ENCODE peak calls at places on chromosome 9, in eight cellular contexts. G, C, H, N, I, M, A and D are unnamed samples.

GRCh38 chr9:69542942-69543704 is 129.0 kb downstream of the APBA1 start:
- DNase-seq in G (no peak), C (no peak), H (no peak), N (no peak), I (peak), M (no peak), A (no peak), D (no peak)

GRCh38 chr9:92609142-92609500 is 60.8 kb downstream of the IPPK start:
- DNase-seq in G (no peak), C (no peak), H (no peak), N (no peak), I (peak), M (no peak), A (no peak), D (peak)

GRCh38 chr9:36625006-36625600 is 52.4 kb downstream of the MELK start:
- DNase-seq in G (no peak), C (no peak), H (peak), N (no peak), I (no peak), M (no peak), A (peak), D (no peak)

GRCh38 chr9:18037981-18038380 is 436.0 kb upstream of the ADAMTSL1 start:
- DNase-seq in G (no peak), C (no peak), H (no peak), N (no peak), I (no peak), M (no peak), A (no peak), D (no peak)

GRCh38 chr9:131738838-131739191 is 1.1 kb downstream of the RAPGEF1 start:
- DNase-seq in G (no peak), C (no peak), H (no peak), N (no peak), I (no peak), M (no peak), A (peak), D (no peak)

GRCh38 chr9:6413365-6414263 is 615 bp downstream of the UHRF2 start:
- DNase-seq in G (no peak), C (no peak), H (peak), N (no peak), I (peak), M (peak), A (peak), D (peak)

GRCh38 chr9:133375116-133375723 is 640 bp downstream of the SURF4 start:
- DNase-seq in G (no peak), C (no peak), H (peak), N (no peak), I (peak), M (no peak), A (peak), D (peak)

GRCh38 chr9:124652203-124652992 is 118.7 kb downstream of the NR6A1 start:
- DNase-seq in G (no peak), C (no peak), H (peak), N (no peak), I (no peak), M (no peak), A (no peak), D (no peak)

GRCh38 chr9:23537192-23538059 is 288.6 kb downstream of the ELAVL2 start:
- DNase-seq in G (no peak), C (no peak), H (no peak), N (no peak), I (no peak), M (no peak), A (no peak), D (no peak)

GRCh38 chr9:5416962-5417361 is 20.8 kb downstream of the PLGRKT start:
- DNase-seq in G (no peak), C (no peak), H (no peak), N (no peak), I (no peak), M (no peak), A (no peak), D (no peak)

GRCh38 chr9:28598396-28598795 is 1025.1 kb upstream of the C9orf72 start:
- DNase-seq in G (no peak), C (no peak), H (no peak), N (no peak), I (no peak), M (no peak), A (no peak), D (no peak)

GRCh38 chr9:68685770-68686169 is 19.3 kb upstream of the PIP5K1B start:
- DNase-seq in G (no peak), C (peak), H (peak), N (no peak), I (peak), M (no peak), A (peak), D (peak)

GRCh38 chr9:109467936-109468335 is 30.2 kb downstream of the PTPN3 start:
- DNase-seq in G (no peak), C (no peak), H (no peak), N (no peak), I (peak), M (no peak), A (no peak), D (peak)

GRCh38 chr9:104997536-104997935 is 69.6 kb upstream of the ABCA1 start:
- DNase-seq in G (no peak), C (no peak), H (no peak), N (no peak), I (no peak), M (no peak), A (no peak), D (no peak)

GRCh38 chr9:137488330-137488653 is 29.2 kb upstream of the NSMF start:
- DNase-seq in G (no peak), C (no peak), H (no peak), N (no peak), I (no peak), M (no peak), A (no peak), D (no peak)

GRCh38 chr9:7721291-7721690 is 78.3 kb downstream of the DMAC1 start:
- DNase-seq in G (no peak), C (no peak), H (no peak), N (no peak), I (no peak), M (no peak), A (no peak), D (no peak)

GRCh38 chr9:138010861-138011260 is 133.3 kb downstream of the CACNA1B start:
- DNase-seq in G (no peak), C (no peak), H (no peak), N (no peak), I (no peak), M (no peak), A (no peak), D (no peak)

GRCh38 chr9:94745806-94746540 is 19.5 kb downstream of the AOPEP start:
- DNase-seq in G (no peak), C (no peak), H (no peak), N (no peak), I (no peak), M (no peak), A (no peak), D (no peak)

GRCh38 chr9:134604834-134605233 is 36.8 kb upstream of the COL5A1 start:
- DNase-seq in G (no peak), C (no peak), H (no peak), N (no peak), I (no peak), M (no peak), A (no peak), D (no peak)

GRCh38 chr9:77751341-77752091 is 103.4 kb upstream of the GNA14 start:
- DNase-seq in G (no peak), C (no peak), H (peak), N (no peak), I (peak), M (no peak), A (no peak), D (peak)

GRCh38 chr9:112338561-112338960 is 5.1 kb upstream of the PTBP3 start:
- DNase-seq in G (no peak), C (no peak), H (peak), N (no peak), I (no peak), M (no peak), A (no peak), D (no peak)

GRCh38 chr9:94839398-94839797 is 112.9 kb downstream of the AOPEP start:
- DNase-seq in G (no peak), C (no peak), H (no peak), N (no peak), I (no peak), M (no peak), A (no peak), D (no peak)

GRCh38 chr9:109992293-109992692 is 212.3 kb downstream of the PALM2AKAP2 start:
- DNase-seq in G (no peak), C (no peak), H (no peak), N (no peak), I (no peak), M (no peak), A (no peak), D (no peak)

GRCh38 chr9:34140853-34141252 is 14.4 kb upstream of the DCAF12 start:
- DNase-seq in G (no peak), C (no peak), H (no peak), N (no peak), I (no peak), M (no peak), A (no peak), D (no peak)

GRCh38 chr9:69012690-69013403 is 1.1 kb downstream of the PRKACG start:
- DNase-seq in G (no peak), C (no peak), H (no peak), N (no peak), I (no peak), M (no peak), A (no peak), D (no peak)

GRCh38 chr9:125361837-125362531 is 100.4 kb downstream of the GAPVD1 start:
- DNase-seq in G (no peak), C (no peak), H (peak), N (no peak), I (peak), M (no peak), A (no peak), D (peak)

GRCh38 chr9:98989036-98990000 is 45.6 kb downstream of the COL15A1 start:
- DNase-seq in G (no peak), C (no peak), H (peak), N (peak), I (peak), M (no peak), A (no peak), D (no peak)

GRCh38 chr9:130857864-130858730 is 23.0 kb downstream of the ABL1 start:
- DNase-seq in G (no peak), C (no peak), H (no peak), N (no peak), I (no peak), M (no peak), A (peak), D (no peak)

GRCh38 chr9:79184821-79185220 is 386.9 kb upstream of the TLE4 start:
- DNase-seq in G (no peak), C (no peak), H (no peak), N (no peak), I (no peak), M (no peak), A (no peak), D (no peak)

GRCh38 chr9:127970401-127971313 is 10.1 kb downstream of the EEIG1 start:
- DNase-seq in G (no peak), C (no peak), H (no peak), N (no peak), I (no peak), M (peak), A (no peak), D (no peak)

GRCh38 chr9:17005085-17005484 is 129.8 kb upstream of the CNTLN start:
- DNase-seq in G (no peak), C (no peak), H (peak), N (no peak), I (no peak), M (no peak), A (peak), D (peak)

GRCh38 chr9:110895141-110895912 is 142.9 kb downstream of the LPAR1 start:
- DNase-seq in G (no peak), C (no peak), H (no peak), N (no peak), I (no peak), M (no peak), A (no peak), D (no peak)

GRCh38 chr9:128343855-128344254 is 3.5 kb downstream of the SLC27A4 start:
- DNase-seq in G (no peak), C (no peak), H (no peak), N (no peak), I (no peak), M (no peak), A (no peak), D (no peak)